ENCODE peak calls at places on chromosomes 4 and X, in seven cellular contexts. I, F, M, B, X, J and Z are unnamed samples.

GRCh38 chrX:121308276-121308805 is 260.9 kb downstream of the GLUD2 start:
- DNase-seq in I (peak; percentile 4), F (no peak), M (peak; percentile 28), B (peak; percentile 71), X (no peak), J (peak; percentile 31), Z (peak; percentile 73)

GRCh38 chr4:1255151-1255550 is 6.2 kb upstream of the CTBP1 start:
- DNase-seq in I (no peak), F (no peak), M (no peak), B (no peak), X (no peak), J (no peak), Z (no peak)

GRCh38 chr4:13750594-13750993 is 123.1 kb upstream of the BOD1L1 start:
- DNase-seq in I (no peak), F (no peak), M (no peak), B (no peak), X (no peak), J (no peak), Z (no peak)

GRCh38 chrX:135484636-135485289 is 35.7 kb upstream of the INTS6L start:
- DNase-seq in I (no peak), F (no peak), M (peak; percentile 18), B (peak; percentile 79), X (no peak), J (peak; percentile 32), Z (peak; percentile 24)

GRCh38 chrX:25721564-25721963 is 416.6 kb upstream of the MAGEB18 start:
- DNase-seq in I (no peak), F (no peak), M (no peak), B (peak; percentile 34), X (no peak), J (peak; percentile 18), Z (no peak)

GRCh38 chr4:40321671-40322131 is 13.4 kb upstream of the CHRNA9 start:
- DNase-seq in I (no peak), F (no peak), M (no peak), B (peak; percentile 65), X (no peak), J (peak; percentile 12), Z (no peak)

GRCh38 chr4:165077034-165077578 is 23.4 kb downstream of the TRIM75 start:
- DNase-seq in I (no peak), F (no peak), M (no peak), B (no peak), X (no peak), J (no peak), Z (no peak)

GRCh38 chr4:13515268-13515667 is 29.0 kb downstream of the NKX3-2 start:
- DNase-seq in I (no peak), F (no peak), M (no peak), B (no peak), X (no peak), J (no peak), Z (no peak)

GRCh38 chr4:56961107-56961500 is 16.3 kb downstream of the NOA1 start:
- DNase-seq in I (no peak), F (no peak), M (no peak), B (no peak), X (no peak), J (no peak), Z (no peak)

GRCh38 chr4:14749910-14750309 is 252.4 kb upstream of the CPEB2 start:
- DNase-seq in I (peak; percentile 42), F (peak; percentile 45), M (peak; percentile 24), B (peak; percentile 29), X (no peak), J (peak; percentile 44), Z (peak; percentile 34)

GRCh38 chrX:113510586-113510985 is 670.0 kb upstream of the AMOT start:
- DNase-seq in I (no peak), F (no peak), M (no peak), B (no peak), X (no peak), J (no peak), Z (no peak)

GRCh38 chrX:130801901-130802300 is 101.1 kb downstream of the ENOX2 start:
- DNase-seq in I (no peak), F (no peak), M (no peak), B (peak; percentile 29), X (no peak), J (no peak), Z (no peak)

GRCh38 chr4:55437356-55437796 is 41.6 kb downstream of the TMEM165 start:
- DNase-seq in I (no peak), F (no peak), M (no peak), B (peak; percentile 12), X (no peak), J (no peak), Z (no peak)

GRCh38 chr4:13535708-13536361 is 8.5 kb downstream of the NKX3-2 start:
- DNase-seq in I (no peak), F (no peak), M (peak; percentile 18), B (no peak), X (no peak), J (no peak), Z (no peak)

GRCh38 chr4:181939199-181939945 is 303.8 kb upstream of the TENM3 start:
- DNase-seq in I (no peak), F (no peak), M (no peak), B (peak; percentile 28), X (no peak), J (peak; percentile 9), Z (no peak)

GRCh38 chr4:74777531-74777930 is 16.8 kb downstream of the BTC start:
- DNase-seq in I (no peak), F (no peak), M (no peak), B (no peak), X (no peak), J (no peak), Z (no peak)

GRCh38 chrX:123818243-123818642 is 41.6 kb upstream of the XIAP start:
- DNase-seq in I (no peak), F (no peak), M (no peak), B (no peak), X (no peak), J (peak; percentile 87), Z (no peak)

GRCh38 chr4:73822389-73822788 is 14.1 kb upstream of the CXCL6 start:
- DNase-seq in I (no peak), F (no peak), M (no peak), B (no peak), X (no peak), J (no peak), Z (no peak)

GRCh38 chr4:7137346-7138200 is 54.8 kb upstream of the SORCS2 start:
- DNase-seq in I (no peak), F (no peak), M (no peak), B (no peak), X (no peak), J (no peak), Z (no peak)

GRCh38 chr4:114366368-114366767 is 232.2 kb upstream of the UGT8 start:
- DNase-seq in I (no peak), F (no peak), M (no peak), B (no peak), X (no peak), J (no peak), Z (no peak)

GRCh38 chrX:56763556-56764152 is 34.6 kb downstream of the NBDY start:
- DNase-seq in I (no peak), F (no peak), M (no peak), B (no peak), X (no peak), J (no peak), Z (no peak)

GRCh38 chrX:115023139-115023538 is 5.7 kb upstream of the IL13RA2 start:
- DNase-seq in I (no peak), F (no peak), M (no peak), B (peak; percentile 70), X (no peak), J (peak; percentile 38), Z (no peak)

GRCh38 chr4:13538427-13538973 is 5.8 kb downstream of the NKX3-2 start:
- DNase-seq in I (no peak), F (no peak), M (peak; percentile 31), B (no peak), X (no peak), J (no peak), Z (no peak)

GRCh38 chr4:6331018-6331417 is 61.4 kb downstream of the WFS1 start:
- DNase-seq in I (no peak), F (no peak), M (peak; percentile 50), B (peak; percentile 16), X (no peak), J (peak; percentile 60), Z (peak; percentile 41)

GRCh38 chr4:127783026-127783769 is 1.1 kb downstream of the HSPA4L start:
- DNase-seq in I (peak; percentile 80), F (peak; percentile 67), M (peak; percentile 50), B (peak; percentile 67), X (no peak), J (peak; percentile 64), Z (peak; percentile 90)

GRCh38 chr4:171650543-171650942 is 162.7 kb upstream of the GALNTL6 start:
- DNase-seq in I (no peak), F (no peak), M (peak; percentile 26), B (no peak), X (no peak), J (no peak), Z (no peak)
- TF ChIP-seq CTCF in I (no peak), F (no peak), M (peak; percentile 16), B (no peak), X (no peak), J (no peak), Z (no peak)

GRCh38 chr4:24093446-24093845 is 203.6 kb upstream of the PPARGC1A start:
- DNase-seq in I (no peak), F (no peak), M (no peak), B (no peak), X (no peak), J (no peak), Z (no peak)
- TF ChIP-seq CTCF in I (no peak), F (no peak), M (no peak), B (no peak), X (no peak), J (no peak), Z (no peak)

GRCh38 chrX:27555514-27555913 is 34.6 kb upstream of the DCAF8L2 start:
- DNase-seq in I (no peak), F (no peak), M (peak; percentile 1), B (peak; percentile 64), X (no peak), J (peak; percentile 21), Z (no peak)
- TF ChIP-seq CTCF in I (peak; percentile 50), F (peak; percentile 20), M (no peak), B (peak; percentile 59), X (no peak), J (no peak), Z (no peak)

DNA sequence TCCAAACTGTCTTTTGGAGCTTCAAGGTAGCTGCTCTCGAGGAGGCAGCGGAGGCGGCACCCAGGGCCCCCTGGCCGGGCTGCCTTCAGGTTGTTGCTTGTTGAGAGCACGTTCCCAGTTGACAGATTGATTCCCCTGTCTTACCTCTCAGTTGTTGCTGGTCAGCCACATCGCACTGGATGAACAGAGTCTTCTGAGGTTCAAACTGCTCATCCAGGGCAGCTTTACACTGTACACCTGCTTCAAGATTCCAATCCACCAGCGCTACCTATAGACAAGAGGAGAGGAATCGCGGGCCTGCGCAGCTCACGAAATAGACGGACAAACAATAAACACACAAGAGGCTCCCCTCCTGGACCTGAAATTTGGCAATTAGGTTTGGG is 497 bp downstream of the HPGD start:
- DNase-seq in I (peak; percentile 3), F (peak; percentile 55), M (no peak), B (no peak), X (no peak), J (peak; percentile 70), Z (peak; percentile 21)
- TF ChIP-seq CTCF in I (no peak), F (no peak), M (no peak), B (no peak), X (no peak), J (peak; percentile 32), Z (no peak)